ENCODE peak calls at places on chromosome 1, in six cellular contexts. One of them, this sample, is unnamed.

GRCh38 chr1:83818916-83819315 is 180.0 kb downstream of the TTLL7 start:
- DNase-seq in K562: no peak
- DNase-seq in HepG2: peak; percentile 14
- DNase-seq in GM12878: no peak
- DNase-seq in H1: no peak
- DNase-seq in SK-N-SH: no peak
- DNase-seq in this sample: no peak

GRCh38 chr1:154992721-154993571 is 440 bp upstream of the LENEP start:
- DNase-seq in K562: peak; percentile 67
- DNase-seq in HepG2: no peak
- DNase-seq in GM12878: no peak
- DNase-seq in SK-N-SH: no peak
- DNase-seq in H1: peak; percentile 58
- DNase-seq in this sample: no peak

GRCh38 chr1:37143818-37144217 is 109.5 kb upstream of the GRIK3 start:
- DNase-seq in HepG2: no peak
- DNase-seq in K562: peak; percentile 60
- DNase-seq in H1: no peak
- DNase-seq in GM12878: no peak
- DNase-seq in SK-N-SH: no peak
- DNase-seq in this sample: no peak

GRCh38 chr1:155379180-155379876 is 58.6 kb downstream of the RUSC1 start:
- DNase-seq in GM12878: no peak
- DNase-seq in K562: peak; percentile 18
- DNase-seq in HepG2: no peak
- DNase-seq in SK-N-SH: peak; percentile 10
- DNase-seq in H1: no peak
- DNase-seq in this sample: no peak

GRCh38 chr1:84247425-84248220 is 53.9 kb upstream of the SAMD13 start:
- DNase-seq in K562: peak; percentile 9
- DNase-seq in HepG2: no peak
- DNase-seq in GM12878: no peak
- DNase-seq in SK-N-SH: no peak
- DNase-seq in H1: no peak
- DNase-seq in this sample: no peak

GRCh38 chr1:207803678-207804077 is 51.8 kb downstream of the CD46 start:
- DNase-seq in H1: no peak
- DNase-seq in HepG2: no peak
- DNase-seq in K562: no peak
- DNase-seq in SK-N-SH: no peak
- DNase-seq in GM12878: no peak
- DNase-seq in this sample: no peak

GRCh38 chr1:238408737-238409136 is 518.0 kb upstream of the ZP4 start:
- DNase-seq in SK-N-SH: no peak
- DNase-seq in H1: no peak
- DNase-seq in K562: no peak
- DNase-seq in GM12878: no peak
- DNase-seq in HepG2: no peak
- DNase-seq in this sample: no peak

GRCh38 chr1:160767417-160768294 is 28.3 kb upstream of the LY9 start:
- DNase-seq in GM12878: peak; percentile 60
- DNase-seq in SK-N-SH: no peak
- DNase-seq in H1: no peak
- DNase-seq in K562: no peak
- DNase-seq in HepG2: no peak
- DNase-seq in this sample: no peak

GRCh38 chr1:97094257-97094972 is 372.8 kb downstream of the PTBP2 start:
- DNase-seq in SK-N-SH: no peak
- DNase-seq in HepG2: no peak
- DNase-seq in K562: no peak
- DNase-seq in H1: no peak
- DNase-seq in GM12878: no peak
- DNase-seq in this sample: no peak

GRCh38 chr1:44048816-44049215 is 17.6 kb upstream of the SLC6A9 start:
- DNase-seq in HepG2: no peak
- DNase-seq in GM12878: no peak
- DNase-seq in H1: no peak
- DNase-seq in SK-N-SH: no peak
- DNase-seq in K562: no peak
- DNase-seq in this sample: no peak

GRCh38 chr1:170537798-170538503 is 6.0 kb downstream of the GORAB start:
- DNase-seq in K562: no peak
- DNase-seq in H1: no peak
- DNase-seq in SK-N-SH: no peak
- DNase-seq in HepG2: peak; percentile 30
- DNase-seq in GM12878: no peak
- DNase-seq in this sample: no peak

DNA sequence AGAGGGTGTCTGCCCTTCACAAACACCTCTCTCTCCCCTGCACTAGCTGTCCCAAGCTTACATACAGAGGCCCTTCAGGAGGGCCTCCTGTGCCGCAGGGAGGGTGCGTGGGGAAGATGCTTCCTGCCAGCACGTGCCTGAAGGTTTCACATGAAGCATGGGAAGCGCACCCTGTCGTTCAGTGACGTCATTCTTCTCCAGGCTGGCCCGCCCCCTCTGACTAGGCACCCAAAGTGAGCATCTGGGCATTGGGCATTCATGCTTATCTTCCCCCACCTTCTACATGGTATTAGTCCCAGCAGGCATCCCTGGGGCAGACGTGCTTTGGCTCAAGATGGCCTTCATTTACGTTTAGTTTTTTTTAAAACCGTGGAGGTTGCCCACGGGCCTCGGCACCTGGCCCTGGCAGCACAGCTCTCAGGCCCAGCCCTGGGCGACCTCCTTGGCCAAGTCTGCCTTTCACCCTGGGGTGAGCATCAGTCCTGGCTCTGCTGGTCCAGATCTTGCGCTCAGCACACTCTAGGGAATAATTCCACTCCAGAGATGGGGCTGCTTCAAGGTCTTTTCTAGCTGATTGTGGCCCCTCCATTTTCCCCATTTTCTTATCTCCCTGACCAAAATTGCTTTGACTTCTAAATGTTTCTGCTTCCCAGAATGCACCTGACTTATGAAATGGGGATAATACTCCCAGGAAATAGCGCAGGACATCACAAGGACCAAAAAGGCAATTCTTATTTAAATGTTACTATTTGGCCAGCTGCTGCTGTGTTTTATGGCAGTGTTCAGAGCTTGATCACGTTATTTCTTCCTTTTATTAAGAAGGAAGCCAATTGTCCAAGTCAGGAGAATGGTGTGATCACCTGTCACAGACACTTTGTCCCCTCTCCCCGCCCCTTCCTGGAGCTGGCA is 6.1 kb downstream of the NPPA start:
- DNase-seq in HepG2: no peak
- DNase-seq in H1: no peak
- DNase-seq in K562: peak; percentile 46
- DNase-seq in GM12878: no peak
- DNase-seq in SK-N-SH: peak; percentile 56
- DNase-seq in this sample: peak; percentile 47
- TF ChIP-seq GABPA in HepG2: no peak
- TF ChIP-seq GABPA in H1: no peak
- TF ChIP-seq GABPA in K562: no peak
- TF ChIP-seq GABPA in GM12878: no peak
- TF ChIP-seq GABPA in SK-N-SH: no peak
- TF ChIP-seq GABPA in this sample: no peak

GRCh38 chr1:184624051-184624450 is 130.6 kb downstream of the EDEM3 start:
- DNase-seq in HepG2: no peak
- DNase-seq in H1: no peak
- DNase-seq in GM12878: no peak
- DNase-seq in SK-N-SH: no peak
- DNase-seq in K562: no peak
- DNase-seq in this sample: no peak
- H3K27ac ChIP-seq in HepG2: no peak overlapping the region
- H3K27ac ChIP-seq in H1: no peak overlapping the region
- H3K27ac ChIP-seq in GM12878: no peak overlapping the region
- H3K27ac ChIP-seq in SK-N-SH: no peak overlapping the region
- H3K27ac ChIP-seq in K562: no peak overlapping the region
- H3K27ac ChIP-seq in this sample: no peak overlapping the region

GRCh38 chr1:218670875-218671274 is 325.7 kb downstream of the TGFB2 start:
- DNase-seq in H1: no peak
- DNase-seq in K562: no peak
- DNase-seq in HepG2: no peak
- DNase-seq in SK-N-SH: no peak
- DNase-seq in GM12878: no peak
- DNase-seq in this sample: no peak

GRCh38 chr1:218673170-218673569 is 328.0 kb downstream of the TGFB2 start:
- DNase-seq in HepG2: no peak
- DNase-seq in GM12878: no peak
- DNase-seq in K562: no peak
- DNase-seq in H1: no peak
- DNase-seq in SK-N-SH: no peak
- DNase-seq in this sample: no peak

GRCh38 chr1:218669431-218669830 is 324.3 kb downstream of the TGFB2 start:
- DNase-seq in H1: no peak
- DNase-seq in HepG2: no peak
- DNase-seq in SK-N-SH: no peak
- DNase-seq in K562: no peak
- DNase-seq in GM12878: no peak
- DNase-seq in this sample: no peak

GRCh38 chr1:218674280-218674773 is 329.2 kb downstream of the TGFB2 start:
- DNase-seq in K562: no peak
- DNase-seq in SK-N-SH: no peak
- DNase-seq in GM12878: no peak
- DNase-seq in HepG2: peak; percentile 68
- DNase-seq in H1: peak; percentile 59
- DNase-seq in this sample: no peak

DNA sequence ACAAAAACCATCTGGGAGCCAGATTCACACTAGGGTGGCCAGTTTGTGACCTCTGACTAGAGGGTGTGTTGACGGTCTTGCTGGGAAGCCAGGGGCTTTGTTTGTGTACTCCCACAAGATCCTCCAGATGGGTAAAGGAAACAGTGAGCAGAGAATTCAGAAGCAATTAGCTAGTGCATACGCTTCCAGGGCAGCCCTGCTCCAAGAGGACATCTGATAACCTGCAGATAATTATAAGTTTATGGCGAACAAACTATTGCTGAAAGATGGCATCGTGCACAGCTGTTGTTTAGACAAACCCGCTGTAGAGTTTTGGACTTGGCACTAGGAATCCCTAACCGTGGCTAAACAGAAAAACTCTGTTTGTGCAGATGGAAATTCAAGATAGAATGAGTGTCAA is 326.4 kb downstream of the TGFB2 start:
- DNase-seq in SK-N-SH: peak; percentile 63
- DNase-seq in GM12878: no peak
- DNase-seq in HepG2: no peak
- DNase-seq in H1: no peak
- DNase-seq in K562: no peak
- DNase-seq in this sample: no peak
- TF ChIP-seq GABPA in SK-N-SH: no peak
- TF ChIP-seq GABPA in GM12878: no peak
- TF ChIP-seq GABPA in HepG2: no peak
- TF ChIP-seq GABPA in H1: no peak
- TF ChIP-seq GABPA in K562: no peak
- TF ChIP-seq GABPA in this sample: no peak

DNA sequence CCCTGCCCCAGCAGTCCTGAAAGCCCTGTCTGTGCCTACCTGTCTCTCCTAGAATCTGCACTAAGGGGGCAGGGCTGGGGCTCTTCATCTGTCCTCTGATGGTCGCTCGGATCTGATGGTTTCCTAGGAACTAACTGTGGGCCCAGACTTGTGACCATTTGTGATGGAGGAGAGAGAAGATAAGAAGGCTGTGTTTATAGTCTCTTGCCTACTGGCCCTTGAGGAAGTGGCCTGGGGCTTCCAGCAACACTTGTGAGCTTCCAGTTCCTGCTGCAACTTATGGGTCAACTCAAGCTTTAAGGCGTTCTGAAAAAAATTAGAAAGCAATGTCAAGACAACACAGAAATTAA is 53.2 kb upstream of the SYNC start:
- DNase-seq in K562: no peak
- DNase-seq in GM12878: no peak
- DNase-seq in SK-N-SH: no peak
- DNase-seq in HepG2: no peak
- DNase-seq in H1: no peak
- DNase-seq in this sample: no peak
- H3K27ac ChIP-seq in K562: peak overlapping the region; percentile 82
- H3K27ac ChIP-seq in GM12878: no peak overlapping the region
- H3K27ac ChIP-seq in SK-N-SH: no peak overlapping the region
- H3K27ac ChIP-seq in HepG2: no peak overlapping the region
- H3K27ac ChIP-seq in H1: peak overlapping the region; percentile 58
- H3K27ac ChIP-seq in this sample: no peak overlapping the region

DNA sequence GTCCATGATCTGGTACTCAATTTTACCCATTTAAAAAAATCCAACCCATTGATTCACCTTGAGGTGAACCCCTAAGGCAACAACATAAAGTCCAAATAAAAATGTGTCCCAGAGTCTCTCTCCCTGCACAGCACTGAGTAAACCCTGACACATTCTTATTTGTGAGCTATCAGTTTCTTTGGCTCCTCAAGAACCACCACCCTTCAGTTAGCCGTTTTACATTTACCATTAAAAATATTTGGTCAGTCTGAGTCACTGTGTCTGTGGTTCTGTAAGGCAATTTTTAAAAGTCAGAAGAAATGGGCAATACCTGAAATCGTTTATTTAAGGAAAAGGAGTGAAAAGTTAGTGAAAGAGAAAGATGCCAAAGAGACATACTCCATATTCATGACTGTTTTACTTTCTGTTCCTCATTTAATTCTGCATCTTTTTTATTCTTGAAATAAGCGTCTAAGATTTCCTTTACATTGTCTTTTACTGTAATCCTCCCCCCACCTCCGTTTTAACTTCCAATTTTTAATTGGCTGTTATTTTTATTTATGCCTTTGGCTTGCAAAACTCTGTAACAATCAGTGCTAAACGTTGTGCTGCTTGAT is 91.7 kb upstream of the IVNS1ABP start:
- DNase-seq in SK-N-SH: no peak
- DNase-seq in HepG2: no peak
- DNase-seq in H1: no peak
- DNase-seq in K562: no peak
- DNase-seq in GM12878: no peak
- DNase-seq in this sample: no peak
- TF ChIP-seq GABPA in SK-N-SH: no peak
- TF ChIP-seq GABPA in HepG2: no peak
- TF ChIP-seq GABPA in H1: no peak
- TF ChIP-seq GABPA in K562: no peak
- TF ChIP-seq GABPA in GM12878: no peak
- TF ChIP-seq GABPA in this sample: no peak

GRCh38 chr1:225695578-225696332 is 42.8 kb upstream of the ENAH start:
- DNase-seq in SK-N-SH: peak; percentile 53
- DNase-seq in H1: no peak
- DNase-seq in HepG2: peak; percentile 58
- DNase-seq in K562: no peak
- DNase-seq in GM12878: no peak
- DNase-seq in this sample: no peak

GRCh38 chr1:225694151-225694603 is 41.3 kb upstream of the ENAH start:
- DNase-seq in H1: no peak
- DNase-seq in HepG2: peak; percentile 98
- DNase-seq in K562: no peak
- DNase-seq in SK-N-SH: peak; percentile 72
- DNase-seq in GM12878: no peak
- DNase-seq in this sample: no peak

GRCh38 chr1:225700164-225700740 is 47.3 kb upstream of the ENAH start:
- DNase-seq in K562: no peak
- DNase-seq in SK-N-SH: no peak
- DNase-seq in GM12878: no peak
- DNase-seq in H1: no peak
- DNase-seq in HepG2: peak; percentile 100
- DNase-seq in this sample: no peak

GRCh38 chr1:225699336-225699735 is 46.4 kb upstream of the ENAH start:
- DNase-seq in K562: no peak
- DNase-seq in GM12878: no peak
- DNase-seq in SK-N-SH: no peak
- DNase-seq in HepG2: peak; percentile 71
- DNase-seq in H1: no peak
- DNase-seq in this sample: no peak

GRCh38 chr1:225697437-225697836 is 44.5 kb upstream of the ENAH start:
- DNase-seq in GM12878: no peak
- DNase-seq in HepG2: no peak
- DNase-seq in SK-N-SH: no peak
- DNase-seq in K562: no peak
- DNase-seq in H1: no peak
- DNase-seq in this sample: no peak
- H3K27ac ChIP-seq in GM12878: no peak overlapping the region
- H3K27ac ChIP-seq in HepG2: no peak overlapping the region
- H3K27ac ChIP-seq in SK-N-SH: no peak overlapping the region
- H3K27ac ChIP-seq in K562: no peak overlapping the region
- H3K27ac ChIP-seq in H1: no peak overlapping the region
- H3K27ac ChIP-seq in this sample: no peak overlapping the region